ENCODE peak calls at places on chromosomes 2 and 18, in eight cellular contexts. Z, C, D, Q, O, F, W and H are unnamed samples.

GRCh38 chr18:77608807-77609206 is 359.2 kb downstream of the GALR1 start:
- DNase-seq in C (no peak), W (no peak), O (no peak), F (no peak), Q (no peak), Z (no peak), D (no peak), H (no peak)

GRCh38 chr2:237512774-237513466 is 25.9 kb downstream of the MLPH start:
- DNase-seq in O (peak), F (peak), C (peak), Z (peak), D (no peak), W (peak), Q (peak), H (peak)

GRCh38 chr2:74457129-74457548 is 1.1 kb upstream of the WBP1 start:
- DNase-seq in F (no peak), C (no peak), Q (no peak), W (peak), Z (no peak), O (no peak), D (no peak), H (no peak)

GRCh38 chr2:189601043-189601442 is 20.5 kb upstream of the SLC40A1 start:
- DNase-seq in Q (no peak), F (no peak), Z (no peak), C (no peak), D (no peak), O (no peak), W (peak), H (no peak)

GRCh38 chr2:26325851-26326250 is 20.1 kb upstream of the SELENOI start:
- DNase-seq in F (no peak), W (peak), C (no peak), Z (no peak), Q (no peak), O (no peak), D (no peak), H (no peak)

GRCh38 chr18:56238576-56238975 is 399.8 kb downstream of the TXNL1 start:
- DNase-seq in W (no peak), F (no peak), Q (no peak), Z (no peak), O (no peak), C (no peak), D (no peak), H (no peak)

GRCh38 chr18:23114911-23115310 is 20.4 kb upstream of the CABLES1 start:
- DNase-seq in Q (no peak), D (no peak), F (no peak), C (no peak), W (no peak), Z (no peak), O (no peak), H (no peak)

GRCh38 chr2:56337342-56337741 is 153.6 kb downstream of the CCDC85A start:
- DNase-seq in Q (no peak), W (no peak), F (no peak), C (no peak), Z (no peak), O (no peak), D (no peak), H (no peak)

GRCh38 chr18:42706618-42707017 is 408.9 kb downstream of the RIT2 start:
- DNase-seq in F (no peak), C (peak), Z (no peak), W (peak), D (no peak), Q (no peak), O (no peak), H (peak)

GRCh38 chr2:196284901-196285589 is 113.7 kb upstream of the STK17B start:
- DNase-seq in Q (no peak), Z (no peak), F (no peak), W (peak), D (no peak), O (no peak), C (no peak), H (no peak)

GRCh38 chr2:101515512-101515911 is 40.6 kb upstream of the RFX8 start:
- DNase-seq in F (peak), Q (no peak), D (no peak), O (peak), C (no peak), W (peak), Z (no peak), H (no peak)

GRCh38 chr2:233470839-233471238 is 95.7 kb downstream of the USP40 start:
- DNase-seq in W (no peak), D (no peak), C (no peak), Q (peak), O (no peak), Z (peak), F (peak), H (no peak)

GRCh38 chr2:217103752-217104540 is 244.1 kb upstream of the TNP1 start:
- DNase-seq in Q (no peak), O (no peak), D (peak), Z (no peak), W (peak), F (no peak), C (no peak), H (no peak)

GRCh38 chr2:201795608-201796477 is 10.5 kb upstream of the CDK15 start:
- DNase-seq in D (no peak), Q (no peak), W (peak), O (peak), C (no peak), F (peak), Z (no peak), H (peak)

GRCh38 chr2:74425523-74425922 is 4.0 kb downstream of the WDR54 start:
- DNase-seq in W (no peak), D (no peak), O (no peak), Q (no peak), C (no peak), Z (peak), F (no peak), H (no peak)

GRCh38 chr2:68413466-68413865 is 48.4 kb downstream of the PLEK start:
- DNase-seq in D (no peak), Q (no peak), F (no peak), C (no peak), Z (no peak), O (no peak), W (no peak), H (no peak)

GRCh38 chr2:68411397-68412126 is 46.5 kb downstream of the PLEK start:
- DNase-seq in W (no peak), D (no peak), Z (no peak), Q (no peak), C (no peak), F (no peak), O (no peak), H (no peak)

GRCh38 chr2:68414862-68415261 is 49.8 kb downstream of the PLEK start:
- DNase-seq in Q (no peak), W (no peak), Z (no peak), C (no peak), O (no peak), D (no peak), F (no peak), H (no peak)

GRCh38 chr2:68414452-68414851 is 49.4 kb downstream of the PLEK start:
- DNase-seq in W (no peak), F (no peak), O (no peak), D (no peak), Z (no peak), C (no peak), Q (no peak), H (no peak)

DNA sequence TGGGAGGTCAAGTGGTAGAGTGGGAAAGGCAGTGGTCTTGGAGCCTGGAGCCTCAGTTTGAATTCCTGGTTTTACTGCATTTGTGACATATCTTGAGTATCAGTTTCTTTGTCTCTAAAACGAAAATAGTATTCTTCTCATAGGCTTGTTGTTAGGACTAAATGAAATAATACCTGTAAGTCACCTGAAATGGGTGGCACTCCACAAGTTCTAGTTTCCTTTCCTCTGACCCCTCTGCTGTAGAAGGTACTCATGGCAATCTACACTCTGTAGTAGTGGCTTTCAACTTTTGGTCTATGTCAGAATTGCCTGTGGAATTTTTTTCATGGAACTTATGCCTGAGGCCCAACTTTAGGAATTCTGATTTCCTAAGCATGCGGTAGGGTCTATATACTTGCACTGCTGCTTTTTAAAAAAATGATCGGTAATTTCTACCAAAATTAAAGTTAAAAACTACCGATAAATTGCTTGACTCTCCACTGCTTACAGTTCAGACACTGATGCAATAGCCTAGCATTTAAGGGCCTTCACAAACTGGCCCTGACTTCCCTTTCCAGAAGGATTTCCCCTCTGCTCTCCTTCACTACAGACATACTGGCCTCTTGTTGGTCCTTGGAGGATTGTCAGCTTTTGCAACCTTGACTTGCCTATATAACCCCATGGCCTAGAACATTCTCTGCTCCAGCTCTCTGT is 47.2 kb downstream of the PLEK start:
- DNase-seq in O (no peak), W (no peak), D (no peak), C (no peak), F (no peak), Z (no peak), Q (no peak), H (no peak)
- H3K4me3 ChIP-seq in O (no peak), W (no peak), D (no peak), C (no peak), F (no peak), Z (no peak), Q (no peak), H (no peak)

GRCh38 chr2:53740170-53740569 is 27.4 kb upstream of the CHAC2 start:
- DNase-seq in C (no peak), Z (no peak), W (peak), O (no peak), Q (no peak), D (no peak), F (no peak), H (no peak)
- TF ChIP-seq CTCF in C (peak), Z (no peak), W (peak), O (no peak), Q (no peak), D (peak), F (peak), H (peak)

GRCh38 chr2:165697727-165698620 is 96.1 kb downstream of the GALNT3 start:
- DNase-seq in W (no peak), C (no peak), Z (no peak), O (no peak), Q (no peak), D (no peak), F (no peak), H (no peak)
- H3K4me3 ChIP-seq in W (no peak), C (no peak), Z (no peak), O (no peak), Q (no peak), D (no peak), F (no peak), H (no peak)

GRCh38 chr2:157840568-157841156 is 35.5 kb downstream of the ACVR1 start:
- DNase-seq in W (peak), Q (no peak), O (peak), Z (peak), C (no peak), D (no peak), F (no peak), H (no peak)
- TF ChIP-seq CTCF in W (peak), Q (no peak), O (no peak), Z (no peak), C (no peak), D (no peak), F (no peak), H (no peak)

GRCh38 chr2:121969155-121969554 is 213.7 kb downstream of the TSN start:
- DNase-seq in F (no peak), W (no peak), O (peak), Q (no peak), Z (no peak), C (no peak), D (no peak), H (no peak)
- H3K4me3 ChIP-seq in F (no peak), W (no peak), O (no peak), Q (no peak), Z (no peak), C (no peak), D (no peak), H (no peak)

GRCh38 chr2:10787176-10787968 is 25.2 kb downstream of the PDIA6 start:
- DNase-seq in C (peak), Q (no peak), O (no peak), F (no peak), D (no peak), W (no peak), Z (no peak), H (no peak)
- TF ChIP-seq CTCF in C (no peak), Q (no peak), O (no peak), F (no peak), D (no peak), W (peak), Z (no peak), H (peak)

DNA sequence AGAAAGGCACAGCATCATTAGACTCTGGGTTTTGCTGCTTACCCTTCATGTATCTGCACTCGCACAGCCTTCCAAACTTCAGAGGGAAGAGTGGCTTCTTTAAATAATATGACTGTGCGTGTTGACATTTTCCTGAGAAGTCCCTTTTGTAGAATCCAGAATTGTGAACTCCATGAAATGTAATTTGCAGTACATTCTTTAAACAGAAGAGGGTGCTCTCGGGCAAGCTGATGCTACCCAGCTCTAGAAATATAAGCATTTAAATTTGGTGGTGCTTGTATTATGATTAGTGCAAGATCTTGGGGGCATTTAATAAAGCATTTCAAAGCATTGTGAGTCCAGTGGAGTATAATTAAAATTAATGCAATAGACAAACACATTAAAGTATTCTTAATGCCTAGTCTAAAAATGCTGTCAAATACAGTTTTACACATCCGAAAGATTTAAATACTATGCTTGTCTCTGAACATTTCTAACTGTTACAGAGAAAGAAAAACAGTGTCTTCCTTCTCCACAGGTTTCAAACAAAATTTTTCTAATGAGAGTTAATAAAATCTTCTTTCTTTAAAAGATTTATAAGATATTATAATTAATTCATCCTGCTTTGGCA is 17.3 kb upstream of the GTF2A1L start:
- DNase-seq in W (peak), Q (no peak), O (no peak), F (no peak), C (no peak), Z (no peak), D (no peak), H (no peak)
- H3K4me3 ChIP-seq in W (no peak), Q (no peak), O (no peak), F (no peak), C (no peak), Z (no peak), D (no peak), H (no peak)

GRCh38 chr2:71779306-71779855 is 326.0 kb downstream of the DYSF start:
- DNase-seq in Q (no peak), F (no peak), D (no peak), W (peak), Z (no peak), O (no peak), C (no peak), H (no peak)

GRCh38 chr2:71780162-71780561 is 326.8 kb downstream of the DYSF start:
- DNase-seq in D (no peak), Z (no peak), Q (peak), W (no peak), O (no peak), C (no peak), F (no peak), H (no peak)

GRCh38 chr2:71776227-71776626 is 322.9 kb downstream of the DYSF start:
- DNase-seq in C (no peak), Z (no peak), D (no peak), O (no peak), F (no peak), Q (no peak), W (no peak), H (no peak)

GRCh38 chr2:71777946-71778345 is 324.6 kb downstream of the DYSF start:
- DNase-seq in C (no peak), W (no peak), O (no peak), F (no peak), D (no peak), Z (no peak), Q (no peak), H (no peak)

GRCh38 chr2:71778514-71779305 is 325.3 kb downstream of the DYSF start:
- DNase-seq in Z (no peak), Q (no peak), W (no peak), O (no peak), D (no peak), F (no peak), C (no peak), H (no peak)
- TF ChIP-seq CTCF in Z (no peak), Q (no peak), W (peak), O (no peak), D (peak), F (no peak), C (no peak), H (no peak)

GRCh38 chr2:67825476-67825875 is 237.3 kb downstream of the C1D start:
- DNase-seq in O (no peak), C (no peak), Q (no peak), D (no peak), Z (no peak), W (peak), F (no peak), H (no peak)
- H3K4me3 ChIP-seq in O (no peak), C (no peak), Q (no peak), D (no peak), Z (no peak), W (no peak), F (no peak), H (no peak)